ENCODE peak calls at places on chromosome 16, in six cellular contexts. Y is dorsolateral prefrontal cortex; M is T-helper 1 cell; T is RWPE2; D is activated T-helper 1 cell treated with anti-CD3 and anti-CD28 coated beads, Interleukin-2, amount 50 U/mL, for 16 hours; P is stimulated activated CD8-positive, alpha-beta memory T cell treated with anti-CD3 and anti-CD28 coated beads, Interleukin-4, amount 100 ng/mL, for 4 hours. L is an unnamed sample.

GRCh38 chr16:66296591-66296990 is 69.9 kb upstream of the CDH5 start:
- DNase-seq in Y (no peak), T (no peak), P (no peak), D (no peak), M (no peak), L (no peak)

GRCh38 chr16:8959921-8960787 is 3.6 kb downstream of the USP7 start:
- DNase-seq in D (no peak), M (no peak), T (no peak), Y (no peak), P (no peak), L (no peak)

GRCh38 chr16:71929048-71929447 is 33.7 kb downstream of the IST1 start:
- DNase-seq in T (no peak), M (no peak), P (no peak), D (no peak), Y (peak; percentile 52), L (no peak)

GRCh38 chr16:54493076-54493475 is 206.5 kb upstream of the IRX3 start:
- DNase-seq in P (no peak), D (no peak), T (no peak), M (no peak), Y (no peak), L (no peak)

GRCh38 chr16:80062361-80063027 is 462.0 kb upstream of the MAF start:
- DNase-seq in P (no peak), Y (no peak), M (no peak), D (no peak), T (no peak), L (no peak)

GRCh38 chr16:84546669-84547538 is 42.4 kb upstream of the MEAK7 start:
- DNase-seq in Y (no peak), D (no peak), P (no peak), T (no peak), M (no peak), L (no peak)

GRCh38 chr16:67801889-67802288 is 4.5 kb downstream of the RANBP10 start:
- DNase-seq in P (no peak), Y (no peak), D (no peak), M (no peak), T (no peak), L (no peak)

GRCh38 chr16:1102921-1103648 is 7.0 kb upstream of the C1QTNF8 start:
- DNase-seq in T (no peak), M (peak; percentile 66), Y (no peak), P (peak; percentile 33), D (peak; percentile 47), L (peak; percentile 91)

GRCh38 chr16:2813661-2814288 is 3.3 kb upstream of the PRSS21 start:
- DNase-seq in T (peak; percentile 42), Y (peak; percentile 50), D (no peak), P (no peak), M (no peak), L (no peak)

GRCh38 chr16:66036775-66037715 is 329.4 kb upstream of the CDH5 start:
- DNase-seq in P (no peak), Y (no peak), D (no peak), T (no peak), M (no peak), L (no peak)

GRCh38 chr16:1642148-1642547 is 30.0 kb downstream of the CRAMP1 start:
- DNase-seq in P (no peak), T (no peak), Y (peak; percentile 81), M (no peak), D (no peak), L (no peak)

GRCh38 chr16:2467301-2468141 is 3.6 kb upstream of the NTN3 start:
- DNase-seq in T (no peak), D (no peak), Y (peak; percentile 84), M (no peak), P (no peak), L (no peak)

GRCh38 chr16:4914528-4915225 is 22.3 kb downstream of the PPL start:
- DNase-seq in P (no peak), T (no peak), Y (no peak), D (no peak), M (no peak), L (no peak)

GRCh38 chr16:31130899-31131298 is 4.6 kb downstream of the PRSS8 start:
- DNase-seq in M (no peak), D (no peak), P (no peak), Y (no peak), T (peak; percentile 92), L (no peak)

GRCh38 chr16:15704545-15704987 is 54.5 kb downstream of the NDE1 start:
- DNase-seq in D (peak; percentile 56), M (peak; percentile 48), P (peak; percentile 36), Y (peak; percentile 79), T (no peak), L (peak; percentile 50)

GRCh38 chr16:4313563-4314531 is 2.0 kb upstream of the GLIS2 start:
- DNase-seq in T (no peak), D (no peak), Y (no peak), P (no peak), M (no peak), L (peak; percentile 68)

GRCh38 chr16:20910781-20911321 is 10.3 kb downstream of the LYRM1 start:
- DNase-seq in T (no peak), Y (no peak), P (no peak), D (no peak), M (no peak), L (no peak)

GRCh38 chr16:87864331-87864989 is 4.8 kb downstream of the SLC7A5 start:
- DNase-seq in T (no peak), Y (no peak), D (no peak), P (no peak), M (no peak), L (no peak)

GRCh38 chr16:2033057-2033911 is 6.6 kb downstream of the NHERF2 start:
- DNase-seq in T (peak; percentile 66), M (no peak), Y (peak; percentile 92), P (no peak), D (no peak), L (no peak)

GRCh38 chr16:77234611-77235010 is 35.4 kb downstream of the SYCE1L start:
- DNase-seq in P (no peak), M (no peak), Y (no peak), D (no peak), T (no peak), L (no peak)

GRCh38 chr16:85947511-85948509 is 48.8 kb downstream of the IRF8 start:
- DNase-seq in Y (no peak), M (no peak), D (no peak), T (no peak), P (peak; percentile 23), L (peak; percentile 75)

GRCh38 chr16:67084345-67085028 is 25.3 kb upstream of the PHAF1 start:
- DNase-seq in Y (no peak), D (no peak), P (no peak), T (no peak), M (no peak), L (no peak)

GRCh38 chr16:56589141-56590039 is at the start of gene MT3:
- DNase-seq in T (no peak), P (no peak), D (no peak), Y (peak; percentile 89), M (no peak), L (no peak)

GRCh38 chr16:5020551-5020950 is 13.2 kb downstream of the NAGPA start:
- DNase-seq in P (no peak), D (no peak), M (no peak), Y (peak; percentile 86), T (no peak), L (no peak)

GRCh38 chr16:85002643-85003042 is 8.7 kb downstream of the ZDHHC7 start:
- DNase-seq in M (no peak), T (no peak), D (no peak), Y (no peak), P (no peak), L (no peak)

GRCh38 chr16:16159662-16160061 is 63.6 kb downstream of the ABCC6 start:
- DNase-seq in P (no peak), M (no peak), T (no peak), D (no peak), Y (no peak), L (no peak)

GRCh38 chr16:21161211-21161610 is 2.7 kb downstream of the LDAF1 start:
- DNase-seq in Y (no peak), D (no peak), T (no peak), P (no peak), M (no peak), L (no peak)

GRCh38 chr16:9901-10665 is 43.3 kb downstream of the POLR3K start:
- DNase-seq in M (peak; percentile 22), Y (peak; percentile 14), D (no peak), T (no peak), P (no peak), L (no peak)

GRCh38 chr16:12305847-12306246 is 329.3 kb downstream of the SNX29 start:
- DNase-seq in D (no peak), Y (no peak), T (no peak), P (no peak), M (no peak), L (no peak)

GRCh38 chr16:66084306-66084705 is 282.2 kb upstream of the CDH5 start:
- DNase-seq in P (no peak), D (no peak), T (no peak), M (no peak), Y (no peak), L (no peak)

GRCh38 chr16:79768594-79768993 is 168.1 kb upstream of the MAF start:
- DNase-seq in M (no peak), T (no peak), Y (peak; percentile 37), P (no peak), D (no peak), L (no peak)

GRCh38 chr16:57525761-57526160 is 10.6 kb downstream of the CCDC102A start:
- DNase-seq in D (no peak), T (no peak), M (no peak), Y (no peak), P (no peak), L (no peak)

GRCh38 chr16:87723224-87723619 is 42.6 kb downstream of the KLHDC4 start:
- DNase-seq in Y (peak; percentile 94), T (no peak), D (no peak), M (no peak), P (peak; percentile 12), L (no peak)

GRCh38 chr16:81458827-81459598 is 14.4 kb downstream of the CMIP start:
- DNase-seq in T (no peak), M (no peak), P (no peak), Y (no peak), D (no peak), L (no peak)

L was measured in GM12892.